ENCODE peak calls at places on chromosomes 5 and 9, in six cellular contexts. F is HepG2, Q is WTC11, T is GM23338, K is H1, O is GM12878. P is an unnamed sample.
A peak's percentile ranks its signal among the peaks of the same experiment; 100 is the strongest.

GRCh38 chr5:67268233-67269011 is 71.8 kb upstream of the CD180 start:
- DNase-seq in F (peak; percentile 62), Q (no peak), T (no peak), K (no peak), O (no peak), P (no peak)

GRCh38 chr5:111691914-111692313 is 65.1 kb downstream of the NREP start:
- DNase-seq in F (no peak), Q (no peak), T (no peak), K (no peak), O (no peak), P (no peak)

GRCh38 chr5:168359820-168360460 is 68.5 kb downstream of the WWC1 start:
- DNase-seq in F (no peak), Q (no peak), T (peak; percentile 47), K (no peak), O (no peak), P (no peak)

GRCh38 chr5:142841511-142842255 is 71.5 kb downstream of the ARHGAP26 start:
- DNase-seq in F (no peak), Q (peak; percentile 38), T (peak; percentile 72), K (no peak), O (no peak), P (no peak)

GRCh38 chr5:60805470-60805869 is 38.6 kb downstream of the ELOVL7 start:
- DNase-seq in F (no peak), Q (no peak), T (no peak), K (no peak), O (no peak), P (no peak)

GRCh38 chr9:105883847-105884246 is 189.5 kb downstream of the TMEM38B start:
- DNase-seq in F (no peak), Q (no peak), T (no peak), K (no peak), O (peak; percentile 27), P (no peak)

GRCh38 chr5:111163000-111163399 is 61.2 kb upstream of the CAMK4 start:
- DNase-seq in F (no peak), Q (no peak), T (no peak), K (no peak), O (no peak), P (no peak)

GRCh38 chr9:13845460-13845859 is 468.5 kb downstream of the NFIB start:
- DNase-seq in F (no peak), Q (no peak), T (no peak), K (no peak), O (no peak), P (no peak)

GRCh38 chr5:55226027-55226933 is 835 bp downstream of the MCIDAS start:
- DNase-seq in F (peak; percentile 38), Q (peak; percentile 90), T (peak; percentile 91), K (peak; percentile 92), O (no peak), P (peak; percentile 89)

GRCh38 chr5:398475-399295 is 44.3 kb upstream of the EXOC3 start:
- DNase-seq in F (no peak), Q (peak; percentile 56), T (peak; percentile 60), K (peak; percentile 52), O (no peak), P (no peak)

GRCh38 chr5:72817076-72817476 is 615 bp downstream of the TNPO1 start:
- DNase-seq in F (peak; percentile 3), Q (no peak), T (peak; percentile 68), K (no peak), O (no peak), P (peak; percentile 44)

GRCh38 chr9:114283551-114284111 is 39.3 kb upstream of the ORM1 start:
- DNase-seq in F (no peak), Q (peak; percentile 6), T (no peak), K (no peak), O (no peak), P (no peak)

GRCh38 chr9:19938990-19939736 is 150.3 kb upstream of the SLC24A2 start:
- DNase-seq in F (no peak), Q (no peak), T (no peak), K (no peak), O (no peak), P (no peak)

GRCh38 chr5:74418709-74419108 is 221.8 kb downstream of the ENC1 start:
- DNase-seq in F (no peak), Q (no peak), T (no peak), K (no peak), O (no peak), P (no peak)
- TF ChIP-seq CREB1 in F (no peak), Q (no peak), T (no peak), K (no peak), O (no peak), P (no peak)

GRCh38 chr9:32741706-32742105 is 41.6 kb upstream of the TMEM215 start:
- DNase-seq in F (peak; percentile 54), Q (no peak), T (no peak), K (no peak), O (no peak), P (no peak)
- TF ChIP-seq CREB1 in F (no peak), Q (no peak), T (no peak), K (no peak), O (no peak), P (no peak)

GRCh38 chr5:127697894-127698600 is 5.1 kb upstream of the CCDC192 start:
- DNase-seq in F (no peak), Q (no peak), T (no peak), K (no peak), O (no peak), P (no peak)
- TF ChIP-seq CREB1 in F (no peak), Q (no peak), T (no peak), K (no peak), O (no peak), P (no peak)

GRCh38 chr5:17157294-17157693 is 60.1 kb upstream of the BASP1 start:
- DNase-seq in F (no peak), Q (no peak), T (no peak), K (no peak), O (no peak), P (no peak)
- TF ChIP-seq CREB1 in F (no peak), Q (no peak), T (no peak), K (no peak), O (no peak), P (no peak)

P was measured in K562.